ENCODE peak calls at places on chromosomes 6 and 20, in four cellular contexts. G, T, W and R are unnamed samples.

GRCh38 chr6:8829296-8829695 is 394.0 kb upstream of the SLC35B3 start:
- DNase-seq in G (no peak), T (no peak), W (no peak), R (no peak)

GRCh38 chr20:21396045-21396893 is 1.1 kb downstream of the NKX2-4 start:
- DNase-seq in G (no peak), T (no peak), W (no peak), R (no peak)

GRCh38 chr20:59771506-59772372 is 161.7 kb downstream of the SYCP2 start:
- DNase-seq in G (no peak), T (peak; percentile 73), W (no peak), R (no peak)

GRCh38 chr6:78810146-78810545 is 57.2 kb upstream of the IRAK1BP1 start:
- DNase-seq in G (no peak), T (no peak), W (no peak), R (peak; percentile 58)

GRCh38 chr6:2804516-2804915 is 37.1 kb downstream of the SERPINB1 start:
- DNase-seq in G (peak; percentile 44), T (no peak), W (no peak), R (no peak)

GRCh38 chr6:99282479-99283062 is 66.9 kb downstream of the FAXC start:
- DNase-seq in G (no peak), T (no peak), W (no peak), R (no peak)

GRCh38 chr6:98335594-98335993 is 498.8 kb upstream of the POU3F2 start:
- DNase-seq in G (no peak), T (no peak), W (no peak), R (no peak)

GRCh38 chr6:88760091-88760490 is 203.3 kb downstream of the RNGTT start:
- DNase-seq in G (no peak), T (no peak), W (no peak), R (no peak)

GRCh38 chr6:83008631-83009030 is 57.0 kb downstream of the UBE3D start:
- DNase-seq in G (no peak), T (no peak), W (no peak), R (no peak)

GRCh38 chr6:157023958-157024357 is 246.8 kb downstream of the ARID1B start:
- DNase-seq in G (no peak), T (no peak), W (no peak), R (no peak)

GRCh38 chr6:106608080-106608668 is 21.1 kb downstream of the RTN4IP1 start:
- DNase-seq in G (no peak), T (no peak), W (peak; percentile 56), R (peak; percentile 31)

GRCh38 chr6:21181866-21182265 is 411.7 kb upstream of the SOX4 start:
- DNase-seq in G (no peak), T (no peak), W (no peak), R (no peak)

GRCh38 chr20:39429716-39430115 is 467.6 kb downstream of the DHX35 start:
- DNase-seq in G (no peak), T (no peak), W (no peak), R (no peak)

GRCh38 chr20:60838297-60838696 is 413.8 kb upstream of the CDH4 start:
- DNase-seq in G (no peak), T (no peak), W (no peak), R (no peak)

GRCh38 chr6:36054965-36055364 is 27.4 kb downstream of the MAPK14 start:
- DNase-seq in G (no peak), T (no peak), W (no peak), R (no peak)

GRCh38 chr6:55174211-55175013 is at the start of gene HCRTR2:
- DNase-seq in G (no peak), T (no peak), W (no peak), R (no peak)

GRCh38 chr6:115770851-115771250 is 289.8 kb downstream of the FRK start:
- DNase-seq in G (no peak), T (no peak), W (no peak), R (no peak)

GRCh38 chr6:3351837-3352524 is 93.2 kb downstream of the PSMG4 start:
- DNase-seq in G (no peak), T (no peak), W (no peak), R (no peak)

GRCh38 chr20:5710551-5710950 is 39.6 kb upstream of the SHLD1 start:
- DNase-seq in G (no peak), T (no peak), W (no peak), R (no peak)

GRCh38 chr6:46325561-46326525 is 155.1 kb upstream of the ENPP5 start:
- DNase-seq in G (no peak), T (no peak), W (no peak), R (no peak)

GRCh38 chr20:47063407-47063806 is 168.8 kb downstream of the EYA2 start:
- DNase-seq in G (no peak), T (peak; percentile 47), W (no peak), R (peak; percentile 66)

GRCh38 chr20:48458003-48458377 is 369.8 kb downstream of the PREX1 start:
- DNase-seq in G (no peak), T (no peak), W (no peak), R (no peak)

GRCh38 chr6:75205776-75206334 is at the start of gene COL12A1:
- DNase-seq in G (peak; percentile 90), T (peak; percentile 93), W (peak; percentile 96), R (peak; percentile 83)

GRCh38 chr6:107735906-107736635 is 88.0 kb downstream of the SCML4 start:
- DNase-seq in G (no peak), T (no peak), W (no peak), R (no peak)
- H3K4me1 ChIP-seq in G (no peaks in the 10 kb centered on the region), T (no peaks in the 10 kb centered on the region), W (no peaks in the 10 kb centered on the region), R (no peaks in the 10 kb centered on the region)

DNA sequence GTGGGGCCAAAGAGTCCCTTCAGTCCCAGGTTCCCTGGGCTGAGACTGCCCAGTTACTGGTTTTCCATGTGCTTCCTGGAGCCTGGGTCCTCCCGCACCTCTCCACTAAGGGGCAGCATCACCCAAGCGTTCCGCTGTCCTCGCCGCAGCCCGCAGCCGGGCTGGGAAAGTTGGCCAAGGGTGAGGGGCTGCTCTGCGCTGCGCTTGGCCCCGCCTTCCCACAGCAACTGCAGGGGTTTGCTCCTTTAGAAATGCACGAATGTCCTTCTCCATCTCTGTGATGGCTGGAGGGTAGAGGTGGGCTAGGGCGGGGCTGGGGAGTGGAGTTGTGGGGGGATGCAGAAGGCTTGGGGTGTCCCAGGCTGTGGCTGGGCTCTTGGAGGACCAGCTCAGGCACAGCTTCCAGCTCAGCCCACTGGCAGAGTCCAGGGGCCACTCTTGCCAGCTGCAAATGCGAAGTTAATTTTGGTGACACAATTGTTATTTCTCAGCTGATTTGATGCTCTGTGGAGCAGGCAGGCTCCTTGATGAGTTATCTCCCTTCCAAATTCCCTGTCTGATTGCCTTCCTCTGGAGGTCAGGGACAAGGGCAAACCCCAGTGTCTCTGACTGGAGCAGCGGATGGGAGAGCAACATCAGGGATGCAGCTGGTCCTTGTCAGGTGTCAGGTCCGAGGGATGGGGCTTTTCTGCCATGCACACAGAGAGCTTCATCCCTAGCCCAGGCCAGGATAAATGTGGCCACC is 63.2 kb downstream of the NOL4L start:
- DNase-seq in G (peak; percentile 43), T (peak; percentile 67), W (peak; percentile 35), R (peak; percentile 40)
- TF ChIP-seq POLR2A in G (no peak), T (no peak), W (no peak), R (no peak)

GRCh38 chr6:155341130-155341828 is 27.0 kb upstream of the TFB1M start:
- DNase-seq in G (no peak), T (no peak), W (no peak), R (no peak)
- H3K27ac ChIP-seq in G (no peak overlapping the region), T (no peak overlapping the region), W (no peak overlapping the region), R (no peak overlapping the region)

GRCh38 chr6:27128796-27129094 is 118.8 kb upstream of the PRSS16 start:
- DNase-seq in G (no peak), T (no peak), W (no peak), R (no peak)
- H3K4me1 ChIP-seq in G (no peaks in the 10 kb centered on the region), T (peaks cover 23% of the 10 kb centered on the region), W (no peaks in the 10 kb centered on the region), R (no peaks in the 10 kb centered on the region)